ENCODE peak calls at places on chromosomes 4 and X, in nine cellular contexts. One of them, this sample, is unnamed.

GRCh38 chr4:40916880-40917279 is 167.1 kb downstream of the NSUN7 start:
- DNase-seq in amniotic epithelial cell: peak
- DNase-seq in cardiac muscle cell: peak
- DNase-seq in non-pigmented ciliary epithelial cell: no peak
- DNase-seq in Panc1: no peak
- DNase-seq in NCI-H345: no peak
- DNase-seq in EL: peak
- DNase-seq in pancreas: no peak
- DNase-seq in ELR: peak
- DNase-seq in this sample: no peak

GRCh38 chr4:155588437-155588836 is 78.2 kb upstream of the GUCY1A1 start:
- DNase-seq in NCI-H345: no peak
- DNase-seq in cardiac muscle cell: no peak
- DNase-seq in non-pigmented ciliary epithelial cell: no peak
- DNase-seq in pancreas: no peak
- DNase-seq in amniotic epithelial cell: no peak
- DNase-seq in Panc1: no peak
- DNase-seq in EL: no peak
- DNase-seq in ELR: no peak
- DNase-seq in this sample: no peak

GRCh38 chrX:23779025-23779424 is 3.9 kb upstream of the SAT1 start:
- DNase-seq in NCI-H345: no peak
- DNase-seq in cardiac muscle cell: no peak
- DNase-seq in non-pigmented ciliary epithelial cell: no peak
- DNase-seq in pancreas: no peak
- DNase-seq in EL: peak
- DNase-seq in ELR: peak
- DNase-seq in amniotic epithelial cell: peak
- DNase-seq in Panc1: no peak
- DNase-seq in this sample: no peak

GRCh38 chrX:70434914-70435586 is 9.6 kb upstream of the DLG3 start:
- DNase-seq in Panc1: no peak
- DNase-seq in cardiac muscle cell: peak
- DNase-seq in NCI-H345: no peak
- DNase-seq in EL: peak
- DNase-seq in ELR: peak
- DNase-seq in amniotic epithelial cell: no peak
- DNase-seq in non-pigmented ciliary epithelial cell: no peak
- DNase-seq in pancreas: no peak
- DNase-seq in this sample: no peak

GRCh38 chr4:177740563-177740962 is 298.3 kb upstream of the AGA start:
- DNase-seq in amniotic epithelial cell: no peak
- DNase-seq in EL: peak
- DNase-seq in NCI-H345: no peak
- DNase-seq in ELR: peak
- DNase-seq in Panc1: no peak
- DNase-seq in pancreas: no peak
- DNase-seq in cardiac muscle cell: no peak
- DNase-seq in non-pigmented ciliary epithelial cell: no peak
- DNase-seq in this sample: no peak

GRCh38 chr4:48127231-48127881 is 6.7 kb downstream of the TXK start:
- DNase-seq in NCI-H345: peak
- DNase-seq in non-pigmented ciliary epithelial cell: no peak
- DNase-seq in amniotic epithelial cell: no peak
- DNase-seq in pancreas: no peak
- DNase-seq in EL: no peak
- DNase-seq in ELR: no peak
- DNase-seq in cardiac muscle cell: peak
- DNase-seq in Panc1: no peak
- DNase-seq in this sample: no peak

GRCh38 chrX:31181377-31182038 is 109.7 kb upstream of the FTHL17 start:
- DNase-seq in amniotic epithelial cell: no peak
- DNase-seq in Panc1: no peak
- DNase-seq in non-pigmented ciliary epithelial cell: no peak
- DNase-seq in ELR: no peak
- DNase-seq in pancreas: no peak
- DNase-seq in NCI-H345: peak
- DNase-seq in EL: no peak
- DNase-seq in cardiac muscle cell: no peak
- DNase-seq in this sample: no peak

GRCh38 chr4:21699437-21699836 is 249.1 kb downstream of the KCNIP4 start:
- DNase-seq in ELR: no peak
- DNase-seq in amniotic epithelial cell: no peak
- DNase-seq in Panc1: no peak
- DNase-seq in EL: no peak
- DNase-seq in non-pigmented ciliary epithelial cell: no peak
- DNase-seq in pancreas: no peak
- DNase-seq in cardiac muscle cell: no peak
- DNase-seq in NCI-H345: no peak
- DNase-seq in this sample: no peak

GRCh38 chr4:81084029-81084428 is 53.5 kb downstream of the BMP3 start:
- DNase-seq in pancreas: no peak
- DNase-seq in amniotic epithelial cell: no peak
- DNase-seq in ELR: no peak
- DNase-seq in EL: no peak
- DNase-seq in cardiac muscle cell: no peak
- DNase-seq in NCI-H345: peak
- DNase-seq in non-pigmented ciliary epithelial cell: no peak
- DNase-seq in Panc1: peak
- DNase-seq in this sample: no peak

GRCh38 chr4:10715696-10716095 is 31.1 kb upstream of the CLNK start:
- DNase-seq in cardiac muscle cell: no peak
- DNase-seq in pancreas: no peak
- DNase-seq in non-pigmented ciliary epithelial cell: no peak
- DNase-seq in Panc1: no peak
- DNase-seq in EL: no peak
- DNase-seq in NCI-H345: no peak
- DNase-seq in amniotic epithelial cell: peak
- DNase-seq in ELR: peak
- DNase-seq in this sample: no peak

GRCh38 chr4:123300625-123301024 is 96.0 kb upstream of the SPRY1 start:
- DNase-seq in ELR: no peak
- DNase-seq in Panc1: no peak
- DNase-seq in EL: no peak
- DNase-seq in non-pigmented ciliary epithelial cell: no peak
- DNase-seq in cardiac muscle cell: no peak
- DNase-seq in pancreas: no peak
- DNase-seq in NCI-H345: no peak
- DNase-seq in amniotic epithelial cell: no peak
- DNase-seq in this sample: no peak

GRCh38 chr4:1245481-1246051 is 3.4 kb downstream of the CTBP1 start:
- DNase-seq in Panc1: no peak
- DNase-seq in cardiac muscle cell: no peak
- DNase-seq in non-pigmented ciliary epithelial cell: no peak
- DNase-seq in ELR: no peak
- DNase-seq in NCI-H345: no peak
- DNase-seq in amniotic epithelial cell: no peak
- DNase-seq in EL: no peak
- DNase-seq in pancreas: peak
- DNase-seq in this sample: no peak